ENCODE peak calls at places on chromosomes 11 and 22, in four cellular contexts. R is GM06990, S is dorsolateral prefrontal cortex, T is left lung. K is an unnamed sample.

GRCh38 chr22:49749885-49750510 is 77.7 kb downstream of the BRD1 start:
- DNase-seq in R (no peak), S (peak), T (peak), K (no peak)

GRCh38 chr11:842370-843002 is at the start of the genes POLR2L and TSPAN4:
- DNase-seq in R (peak), S (peak), T (peak), K (peak)

GRCh38 chr11:86706341-86707131 is 34.1 kb upstream of the ME3 start:
- DNase-seq in R (no peak), S (no peak), T (no peak), K (no peak)

GRCh38 chr11:69239320-69240040 is 54.5 kb upstream of the MYEOV start:
- DNase-seq in R (no peak), S (no peak), T (no peak), K (no peak)

GRCh38 chr11:120178441-120179070 is 32.3 kb upstream of the OAF start:
- DNase-seq in R (no peak), S (no peak), T (no peak), K (no peak)

GRCh38 chr22:38462960-38463784 is 4.7 kb upstream of the KDELR3 start:
- DNase-seq in R (no peak), S (peak), T (peak), K (no peak)

GRCh38 chr11:75056806-75057205 is 39.9 kb downstream of the OR2AT4 start:
- DNase-seq in R (no peak), S (no peak), T (no peak), K (no peak)

GRCh38 chr22:29009148-29009547 is 52.5 kb downstream of the C22orf31 start:
- DNase-seq in R (no peak), S (no peak), T (no peak), K (no peak)

GRCh38 chr22:31995046-31995445 is 48.0 kb upstream of the SLC5A1 start:
- DNase-seq in R (no peak), S (no peak), T (no peak), K (no peak)

GRCh38 chr11:45320366-45320765 is 34.2 kb upstream of the SYT13 start:
- DNase-seq in R (no peak), S (no peak), T (no peak), K (no peak)

GRCh38 chr22:29152045-29152380 is 53.7 kb upstream of the EMID1 start:
- DNase-seq in R (no peak), S (peak), T (no peak), K (no peak)

GRCh38 chr11:78290293-78291176 is 101.8 kb downstream of the USP35 start:
- DNase-seq in R (no peak), S (no peak), T (no peak), K (no peak)

GRCh38 chr11:72869845-72870244 is 55.6 kb downstream of the ATG16L2 start:
- DNase-seq in R (no peak), S (no peak), T (no peak), K (no peak)

GRCh38 chr11:7688238-7688826 is 15.0 kb upstream of the CYB5R2 start:
- DNase-seq in R (no peak), S (no peak), T (no peak), K (peak)

GRCh38 chr11:41039592-41039991 is 419.9 kb downstream of the LRRC4C start:
- DNase-seq in R (no peak), S (no peak), T (no peak), K (no peak)

GRCh38 chr11:112797072-112797471 is 164.1 kb upstream of the NCAM1 start:
- DNase-seq in R (no peak), S (no peak), T (no peak), K (no peak)

GRCh38 chr11:112795896-112796686 is 165.1 kb upstream of the NCAM1 start:
- DNase-seq in R (no peak), S (peak), T (no peak), K (no peak)

GRCh38 chr11:112794321-112794720 is 166.9 kb upstream of the NCAM1 start:
- DNase-seq in R (no peak), S (no peak), T (no peak), K (no peak)

GRCh38 chr11:112793416-112793815 is 167.8 kb upstream of the NCAM1 start:
- DNase-seq in R (no peak), S (no peak), T (no peak), K (no peak)

GRCh38 chr11:112795142-112795815 is 165.9 kb upstream of the NCAM1 start:
- DNase-seq in R (no peak), S (no peak), T (no peak), K (peak)
- TF ChIP-seq CTCF in R (peak), S (peak), T (peak), K (peak)

GRCh38 chr11:83007909-83008580 is 63.7 kb downstream of the RAB30 start:
- DNase-seq in R (no peak), S (no peak), T (no peak), K (peak)
- TF ChIP-seq CTCF in R (peak), S (no peak), T (no peak), K (peak)

GRCh38 chr11:123526918-123527317 is 96.8 kb downstream of the GRAMD1B start:
- DNase-seq in R (no peak), S (no peak), T (no peak), K (no peak)

GRCh38 chr11:123525072-123525471 is 95.0 kb downstream of the GRAMD1B start:
- DNase-seq in R (no peak), S (peak), T (no peak), K (no peak)

GRCh38 chr11:123526027-123526805 is 96.1 kb downstream of the GRAMD1B start:
- DNase-seq in R (no peak), S (peak), T (no peak), K (no peak)

GRCh38 chr11:123523539-123523938 is 93.5 kb downstream of the GRAMD1B start:
- DNase-seq in R (no peak), S (no peak), T (no peak), K (no peak)

DNA sequence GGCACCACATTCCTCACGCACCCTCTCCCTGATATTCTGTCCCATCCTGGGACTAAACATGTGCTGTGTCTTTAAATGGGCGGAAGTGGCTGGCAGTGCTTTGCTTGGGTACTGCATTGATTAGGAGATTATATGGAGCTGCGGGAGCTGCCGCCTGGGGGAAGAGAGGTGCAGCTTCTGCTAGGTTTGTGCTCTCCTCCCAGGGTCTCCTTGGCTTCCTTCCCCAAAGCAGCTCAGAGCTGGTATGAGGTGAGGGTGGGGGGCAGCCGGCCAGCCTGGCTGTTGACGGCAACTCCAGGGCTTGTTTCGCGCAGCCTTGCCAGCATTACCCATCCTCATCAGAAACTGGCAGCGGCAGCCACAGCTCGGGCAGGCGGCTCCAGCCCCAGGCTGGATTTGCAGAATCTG is 95.4 kb downstream of the GRAMD1B start:
- DNase-seq in R (no peak), S (peak), T (no peak), K (no peak)
- TF ChIP-seq CTCF in R (no peak), S (no peak), T (no peak), K (no peak)

GRCh38 chr11:47518212-47518959 is 34.5 kb downstream of the CELF1 start:
- DNase-seq in R (no peak), S (no peak), T (no peak), K (no peak)
- TF ChIP-seq CTCF in R (no peak), S (no peak), T (no peak), K (no peak)

K was measured in GM10248.